ENCODE peak calls at places on chromosomes 12 and 14, in six cellular contexts. U is heart right ventricle, Y is kidney, X is heart left ventricle, L is body of pancreas, N is pancreas. M is an unnamed sample.

GRCh38 chr12:630656-631632 is 32.3 kb downstream of the NINJ2 start:
- DNase-seq in U (peak; percentile 76), Y (peak; percentile 94), X (peak; percentile 91), L (no peak), N (no peak), M (no peak)

GRCh38 chr12:52238206-52238840 is 5.3 kb downstream of the KRT7 start:
- DNase-seq in U (no peak), Y (peak; percentile 43), X (peak; percentile 4), L (no peak), N (no peak), M (no peak)

GRCh38 chr12:123780956-123781355 is 18.9 kb downstream of the DNAH10 start:
- DNase-seq in U (no peak), Y (no peak), X (no peak), L (no peak), N (no peak), M (no peak)

GRCh38 chr12:47419500-47419899 is 286.3 kb downstream of the RPAP3 start:
- DNase-seq in U (no peak), Y (no peak), X (no peak), L (no peak), N (no peak), M (peak; percentile 90)

GRCh38 chr12:110861729-110862128 is 14.9 kb downstream of the CCDC63 start:
- DNase-seq in U (no peak), Y (no peak), X (no peak), L (no peak), N (no peak), M (peak; percentile 69)

GRCh38 chr12:105239304-105239703 is 3.3 kb upstream of the APPL2 start:
- DNase-seq in U (no peak), Y (no peak), X (no peak), L (no peak), N (no peak), M (peak; percentile 81)

GRCh38 chr12:13181375-13182070 is 15.0 kb upstream of the EMP1 start:
- DNase-seq in U (no peak), Y (no peak), X (no peak), L (no peak), N (no peak), M (no peak)

GRCh38 chr12:69881771-69882170 is 56.7 kb downstream of the MYRFL start:
- DNase-seq in U (no peak), Y (no peak), X (no peak), L (no peak), N (no peak), M (no peak)

GRCh38 chr12:75714462-75715322 is 203.3 kb upstream of the KRR1 start:
- DNase-seq in U (no peak), Y (no peak), X (no peak), L (no peak), N (no peak), M (peak; percentile 38)

GRCh38 chr12:31220633-31221565 is 105.1 kb downstream of the SINHCAF start:
- DNase-seq in U (no peak), Y (no peak), X (no peak), L (no peak), N (peak; percentile 19), M (peak; percentile 85)

GRCh38 chr12:129163461-129163860 is 310.2 kb downstream of the GLT1D1 start:
- DNase-seq in U (no peak), Y (no peak), X (no peak), L (no peak), N (no peak), M (no peak)

GRCh38 chr12:66379613-66380012 is 77.3 kb downstream of the HELB start:
- DNase-seq in U (no peak), Y (no peak), X (no peak), L (no peak), N (no peak), M (no peak)

GRCh38 chr12:12510141-12510540 is 52.5 kb downstream of the DUSP16 start:
- DNase-seq in U (no peak), Y (no peak), X (no peak), L (no peak), N (no peak), M (peak; percentile 85)

GRCh38 chr14:24535737-24536136 is 27.7 kb upstream of the CMA1 start:
- DNase-seq in U (no peak), Y (no peak), X (no peak), L (no peak), N (no peak), M (no peak)

GRCh38 chr12:24596768-24597388 is 352.0 kb downstream of the BCAT1 start:
- DNase-seq in U (no peak), Y (no peak), X (no peak), L (no peak), N (no peak), M (no peak)

GRCh38 chr12:128711486-128711885 is 112.3 kb downstream of the SLC15A4 start:
- DNase-seq in U (no peak), Y (no peak), X (no peak), L (no peak), N (no peak), M (no peak)

GRCh38 chr12:42442328-42442759 is 116.4 kb downstream of the PPHLN1 start:
- DNase-seq in U (no peak), Y (no peak), X (no peak), L (no peak), N (no peak), M (no peak)

GRCh38 chr14:68475802-68476201 is 317.1 kb downstream of the ZFP36L1 start:
- DNase-seq in U (no peak), Y (no peak), X (no peak), L (no peak), N (no peak), M (no peak)

GRCh38 chr14:35404496-35405303 is at the start of gene NFKBIA:
- DNase-seq in U (peak; percentile 94), Y (peak; percentile 97), X (peak; percentile 96), L (peak; percentile 94), N (peak; percentile 96), M (peak; percentile 95)

GRCh38 chr14:89041245-89041585 is 216.8 kb downstream of the TTC8 start:
- DNase-seq in U (peak; percentile 27), Y (no peak), X (no peak), L (peak; percentile 74), N (peak; percentile 75), M (no peak)

GRCh38 chr12:97575792-97576191 is 113.2 kb downstream of the RMST start:
- DNase-seq in U (no peak), Y (no peak), X (no peak), L (no peak), N (no peak), M (no peak)

GRCh38 chr14:55756563-55756962 is 176.6 kb downstream of the KTN1 start:
- DNase-seq in U (no peak), Y (no peak), X (no peak), L (no peak), N (no peak), M (no peak)

DNA sequence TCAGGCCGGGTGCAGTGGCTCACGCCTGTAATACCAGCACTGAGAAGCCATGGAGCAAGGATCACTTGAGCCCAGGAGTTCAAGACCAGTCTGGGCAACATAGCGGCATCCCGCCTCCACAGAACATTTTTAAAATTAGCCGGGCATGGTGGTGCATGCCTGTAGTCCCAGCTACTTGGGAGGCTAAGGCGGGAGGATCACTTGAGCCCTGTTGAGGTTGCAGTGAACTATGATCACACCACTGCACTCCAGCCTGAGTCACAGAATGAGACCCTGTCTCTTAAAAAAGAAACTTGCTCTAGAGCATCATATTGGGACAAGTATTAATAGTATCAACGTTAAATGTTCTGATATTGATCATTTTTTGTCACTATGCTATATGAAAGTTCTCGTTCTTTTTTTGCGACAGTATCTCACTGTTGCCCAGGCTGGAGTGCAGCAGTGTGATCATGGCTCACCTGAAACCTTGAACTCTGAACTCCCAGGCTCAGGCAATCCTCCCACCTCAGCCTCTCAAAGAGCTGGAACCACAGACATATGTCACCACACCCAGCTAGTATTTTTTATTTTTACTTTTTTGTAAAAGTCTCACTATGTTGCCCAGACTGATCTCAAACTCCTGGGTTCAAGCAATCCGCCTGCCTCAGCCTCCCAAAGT is 47.7 kb downstream of the CCDC85C start:
- DNase-seq in U (no peak), Y (no peak), X (no peak), L (no peak), N (no peak), M (no peak)
- H3K4me1 ChIP-seq in U (peaks cover 63% of the 10 kb centered on the region), Y (peaks cover 39% of the 10 kb centered on the region), X (peaks cover 63% of the 10 kb centered on the region), L (peaks cover 91% of the 10 kb centered on the region), N (peaks cover 58% of the 10 kb centered on the region), M (peaks cover 11% of the 10 kb centered on the region)

DNA sequence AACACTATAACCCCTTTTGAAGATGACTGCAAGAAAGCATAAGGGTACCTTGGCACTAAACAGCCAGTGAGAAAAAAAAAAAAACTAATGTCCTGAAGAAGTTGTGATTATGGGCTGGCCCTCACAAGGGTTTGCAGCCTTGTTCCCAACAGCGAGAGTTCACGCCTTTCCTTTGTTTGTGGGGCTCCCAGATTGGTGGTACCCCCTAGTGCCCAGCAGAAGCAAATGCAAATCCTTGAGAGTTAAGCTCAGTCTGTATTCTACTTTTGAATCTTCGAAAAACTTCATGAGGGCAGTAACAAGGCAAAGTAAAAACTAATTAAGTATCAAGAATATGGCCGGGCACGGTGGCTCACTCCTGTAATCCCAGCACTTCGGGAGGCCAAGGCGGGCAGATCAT is 238.9 kb upstream of the LMO3 start:
- DNase-seq in U (no peak), Y (no peak), X (no peak), L (peak; percentile 12), N (no peak), M (no peak)
- TF ChIP-seq CTCF in U (no peak), Y (no peak), X (no peak), L (peak; percentile 36), N (no peak), M (no peak)

GRCh38 chr14:101835166-101835557 is 73.7 kb downstream of the PPP2R5C start:
- DNase-seq in U (no peak), Y (no peak), X (no peak), L (no peak), N (no peak), M (no peak)

GRCh38 chr14:101834387-101835165 is 73.1 kb downstream of the PPP2R5C start:
- DNase-seq in U (no peak), Y (no peak), X (no peak), L (no peak), N (no peak), M (no peak)

GRCh38 chr14:101835566-101835965 is 74.1 kb downstream of the PPP2R5C start:
- DNase-seq in U (no peak), Y (no peak), X (no peak), L (no peak), N (no peak), M (no peak)

GRCh38 chr14:101830271-101830670 is 68.8 kb downstream of the PPP2R5C start:
- DNase-seq in U (no peak), Y (no peak), X (no peak), L (no peak), N (no peak), M (no peak)

GRCh38 chr14:101833045-101833444 is 71.5 kb downstream of the PPP2R5C start:
- DNase-seq in U (no peak), Y (no peak), X (no peak), L (peak; percentile 56), N (peak; percentile 77), M (no peak)
- H3K4me1 ChIP-seq in U (peaks cover 93% of the 10 kb centered on the region), Y (peaks cover 8% of the 10 kb centered on the region), X (peaks cover 100% of the 10 kb centered on the region), L (peaks cover 49% of the 10 kb centered on the region), N (peaks cover 19% of the 10 kb centered on the region), M (peaks cover 22% of the 10 kb centered on the region)

DNA sequence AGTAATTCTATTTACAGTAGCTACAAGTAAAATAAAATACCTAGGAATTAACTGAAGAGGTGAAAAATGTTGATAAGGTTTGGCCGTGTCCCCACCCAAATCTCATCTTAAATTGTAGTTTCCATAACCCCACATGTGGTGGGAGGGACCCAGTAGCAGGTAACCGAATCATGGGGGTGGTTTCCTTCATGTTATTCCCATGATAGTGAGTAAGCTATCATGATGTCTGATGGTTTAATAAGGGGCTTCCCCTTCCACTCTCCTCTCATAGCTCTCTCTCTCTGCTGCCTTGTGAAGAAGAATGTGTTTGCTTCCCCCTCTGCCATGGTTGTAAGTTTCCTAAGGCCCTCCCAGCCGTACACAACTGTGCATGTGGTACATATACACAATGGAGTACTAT is 1170.7 kb downstream of the BCL11B start:
- DNase-seq in U (no peak), Y (no peak), X (no peak), L (no peak), N (no peak), M (no peak)
- TF ChIP-seq CTCF in U (no peak), Y (no peak), X (no peak), L (no peak), N (no peak), M (no peak)